ENCODE peak calls at places on chromosomes 11 and 22, in seven cellular contexts. One of them, this sample, is unnamed.

GRCh38 chr22:33328789-33329296 is 270.7 kb upstream of the SYN3 start:
- DNase-seq in stimulated activated CD8-positive, alpha-beta memory T cell treated with anti-CD3 and anti-CD28 coated beads, Interleukin-4, amount 100 ng/mL, for 48 hours: no peak
- DNase-seq in fibroblast of gingiva: no peak
- DNase-seq in NCI-H2081: no peak
- DNase-seq in left ventricle myocardium superior: no peak
- DNase-seq in posterior cingulate gyrus: no peak
- DNase-seq in stimulated activated CD4-positive, alpha-beta T cell treated with anti-CD3 and anti-CD28 coated beads, Interleukin-1b, Interleukin-23, amount 100 ng/mL, for 24 hours: no peak
- DNase-seq in this sample: no peak

GRCh38 chr22:19977296-19978243 is 36.0 kb upstream of the TXNRD2 start:
- DNase-seq in stimulated activated CD8-positive, alpha-beta memory T cell treated with anti-CD3 and anti-CD28 coated beads, Interleukin-4, amount 100 ng/mL, for 48 hours: no peak
- DNase-seq in fibroblast of gingiva: no peak
- DNase-seq in NCI-H2081: no peak
- DNase-seq in left ventricle myocardium superior: no peak
- DNase-seq in posterior cingulate gyrus: no peak
- DNase-seq in stimulated activated CD4-positive, alpha-beta T cell treated with anti-CD3 and anti-CD28 coated beads, Interleukin-1b, Interleukin-23, amount 100 ng/mL, for 24 hours: no peak
- DNase-seq in this sample: no peak

GRCh38 chr22:26508148-26508547 is 4.1 kb downstream of the TFIP11 start:
- DNase-seq in stimulated activated CD8-positive, alpha-beta memory T cell treated with anti-CD3 and anti-CD28 coated beads, Interleukin-4, amount 100 ng/mL, for 48 hours: no peak
- DNase-seq in fibroblast of gingiva: no peak
- DNase-seq in NCI-H2081: no peak
- DNase-seq in left ventricle myocardium superior: no peak
- DNase-seq in posterior cingulate gyrus: no peak
- DNase-seq in stimulated activated CD4-positive, alpha-beta T cell treated with anti-CD3 and anti-CD28 coated beads, Interleukin-1b, Interleukin-23, amount 100 ng/mL, for 24 hours: no peak
- DNase-seq in this sample: no peak

GRCh38 chr11:128095459-128096096 is 491.8 kb downstream of the ETS1 start:
- DNase-seq in stimulated activated CD8-positive, alpha-beta memory T cell treated with anti-CD3 and anti-CD28 coated beads, Interleukin-4, amount 100 ng/mL, for 48 hours: no peak
- DNase-seq in fibroblast of gingiva: peak
- DNase-seq in NCI-H2081: no peak
- DNase-seq in left ventricle myocardium superior: no peak
- DNase-seq in posterior cingulate gyrus: no peak
- DNase-seq in stimulated activated CD4-positive, alpha-beta T cell treated with anti-CD3 and anti-CD28 coated beads, Interleukin-1b, Interleukin-23, amount 100 ng/mL, for 24 hours: no peak
- DNase-seq in this sample: no peak

GRCh38 chr22:33666661-33667619 is 253.3 kb downstream of the LARGE1 start:
- DNase-seq in stimulated activated CD8-positive, alpha-beta memory T cell treated with anti-CD3 and anti-CD28 coated beads, Interleukin-4, amount 100 ng/mL, for 48 hours: no peak
- DNase-seq in fibroblast of gingiva: no peak
- DNase-seq in NCI-H2081: no peak
- DNase-seq in left ventricle myocardium superior: no peak
- DNase-seq in posterior cingulate gyrus: no peak
- DNase-seq in stimulated activated CD4-positive, alpha-beta T cell treated with anti-CD3 and anti-CD28 coated beads, Interleukin-1b, Interleukin-23, amount 100 ng/mL, for 24 hours: no peak
- DNase-seq in this sample: no peak

GRCh38 chr11:61007971-61008896 is 36.8 kb downstream of the CD6 start:
- DNase-seq in stimulated activated CD8-positive, alpha-beta memory T cell treated with anti-CD3 and anti-CD28 coated beads, Interleukin-4, amount 100 ng/mL, for 48 hours: no peak
- DNase-seq in fibroblast of gingiva: no peak
- DNase-seq in NCI-H2081: no peak
- DNase-seq in left ventricle myocardium superior: no peak
- DNase-seq in posterior cingulate gyrus: peak
- DNase-seq in stimulated activated CD4-positive, alpha-beta T cell treated with anti-CD3 and anti-CD28 coated beads, Interleukin-1b, Interleukin-23, amount 100 ng/mL, for 24 hours: no peak
- DNase-seq in this sample: no peak

GRCh38 chr22:49999063-49999900 is 13.3 kb downstream of the IL17REL start:
- DNase-seq in stimulated activated CD8-positive, alpha-beta memory T cell treated with anti-CD3 and anti-CD28 coated beads, Interleukin-4, amount 100 ng/mL, for 48 hours: peak
- DNase-seq in fibroblast of gingiva: no peak
- DNase-seq in NCI-H2081: no peak
- DNase-seq in left ventricle myocardium superior: peak
- DNase-seq in posterior cingulate gyrus: peak
- DNase-seq in stimulated activated CD4-positive, alpha-beta T cell treated with anti-CD3 and anti-CD28 coated beads, Interleukin-1b, Interleukin-23, amount 100 ng/mL, for 24 hours: no peak
- DNase-seq in this sample: no peak

GRCh38 chr22:31192513-31192912 is 19.6 kb upstream of the LIMK2 start:
- DNase-seq in stimulated activated CD8-positive, alpha-beta memory T cell treated with anti-CD3 and anti-CD28 coated beads, Interleukin-4, amount 100 ng/mL, for 48 hours: no peak
- DNase-seq in fibroblast of gingiva: peak
- DNase-seq in NCI-H2081: no peak
- DNase-seq in left ventricle myocardium superior: no peak
- DNase-seq in posterior cingulate gyrus: no peak
- DNase-seq in stimulated activated CD4-positive, alpha-beta T cell treated with anti-CD3 and anti-CD28 coated beads, Interleukin-1b, Interleukin-23, amount 100 ng/mL, for 24 hours: no peak
- DNase-seq in this sample: no peak

GRCh38 chr22:49951986-49952896 is 8.3 kb upstream of the PIM3 start:
- DNase-seq in stimulated activated CD8-positive, alpha-beta memory T cell treated with anti-CD3 and anti-CD28 coated beads, Interleukin-4, amount 100 ng/mL, for 48 hours: no peak
- DNase-seq in fibroblast of gingiva: peak
- DNase-seq in NCI-H2081: no peak
- DNase-seq in left ventricle myocardium superior: no peak
- DNase-seq in posterior cingulate gyrus: no peak
- DNase-seq in stimulated activated CD4-positive, alpha-beta T cell treated with anti-CD3 and anti-CD28 coated beads, Interleukin-1b, Interleukin-23, amount 100 ng/mL, for 24 hours: no peak
- DNase-seq in this sample: no peak

GRCh38 chr22:37824674-37825641 is 1.8 kb downstream of the GALR3 start:
- DNase-seq in stimulated activated CD8-positive, alpha-beta memory T cell treated with anti-CD3 and anti-CD28 coated beads, Interleukin-4, amount 100 ng/mL, for 48 hours: peak
- DNase-seq in fibroblast of gingiva: no peak
- DNase-seq in NCI-H2081: no peak
- DNase-seq in left ventricle myocardium superior: no peak
- DNase-seq in posterior cingulate gyrus: peak
- DNase-seq in stimulated activated CD4-positive, alpha-beta T cell treated with anti-CD3 and anti-CD28 coated beads, Interleukin-1b, Interleukin-23, amount 100 ng/mL, for 24 hours: no peak
- DNase-seq in this sample: no peak

GRCh38 chr11:47379317-47379716 is 970 bp upstream of the SPI1 start:
- DNase-seq in stimulated activated CD8-positive, alpha-beta memory T cell treated with anti-CD3 and anti-CD28 coated beads, Interleukin-4, amount 100 ng/mL, for 48 hours: no peak
- DNase-seq in fibroblast of gingiva: no peak
- DNase-seq in NCI-H2081: no peak
- DNase-seq in left ventricle myocardium superior: no peak
- DNase-seq in posterior cingulate gyrus: no peak
- DNase-seq in stimulated activated CD4-positive, alpha-beta T cell treated with anti-CD3 and anti-CD28 coated beads, Interleukin-1b, Interleukin-23, amount 100 ng/mL, for 24 hours: no peak
- DNase-seq in this sample: no peak

GRCh38 chr11:63573881-63574855 is 11.0 kb upstream of the PLAAT2 start:
- DNase-seq in stimulated activated CD8-positive, alpha-beta memory T cell treated with anti-CD3 and anti-CD28 coated beads, Interleukin-4, amount 100 ng/mL, for 48 hours: peak
- DNase-seq in fibroblast of gingiva: peak
- DNase-seq in NCI-H2081: no peak
- DNase-seq in left ventricle myocardium superior: peak
- DNase-seq in posterior cingulate gyrus: no peak
- DNase-seq in stimulated activated CD4-positive, alpha-beta T cell treated with anti-CD3 and anti-CD28 coated beads, Interleukin-1b, Interleukin-23, amount 100 ng/mL, for 24 hours: no peak
- DNase-seq in this sample: peak

GRCh38 chr11:64694026-64694755 is 28.8 kb downstream of the NRXN2 start:
- DNase-seq in stimulated activated CD8-positive, alpha-beta memory T cell treated with anti-CD3 and anti-CD28 coated beads, Interleukin-4, amount 100 ng/mL, for 48 hours: no peak
- DNase-seq in fibroblast of gingiva: no peak
- DNase-seq in NCI-H2081: no peak
- DNase-seq in left ventricle myocardium superior: no peak
- DNase-seq in posterior cingulate gyrus: no peak
- DNase-seq in stimulated activated CD4-positive, alpha-beta T cell treated with anti-CD3 and anti-CD28 coated beads, Interleukin-1b, Interleukin-23, amount 100 ng/mL, for 24 hours: no peak
- DNase-seq in this sample: no peak

GRCh38 chr22:23182289-23183106 is 2.2 kb downstream of the BCR start:
- DNase-seq in stimulated activated CD8-positive, alpha-beta memory T cell treated with anti-CD3 and anti-CD28 coated beads, Interleukin-4, amount 100 ng/mL, for 48 hours: peak
- DNase-seq in fibroblast of gingiva: peak
- DNase-seq in NCI-H2081: no peak
- DNase-seq in left ventricle myocardium superior: no peak
- DNase-seq in posterior cingulate gyrus: no peak
- DNase-seq in stimulated activated CD4-positive, alpha-beta T cell treated with anti-CD3 and anti-CD28 coated beads, Interleukin-1b, Interleukin-23, amount 100 ng/mL, for 24 hours: peak
- DNase-seq in this sample: peak

GRCh38 chr11:100560606-100561005 is 126.5 kb upstream of the ARHGAP42 start:
- DNase-seq in stimulated activated CD8-positive, alpha-beta memory T cell treated with anti-CD3 and anti-CD28 coated beads, Interleukin-4, amount 100 ng/mL, for 48 hours: no peak
- DNase-seq in fibroblast of gingiva: no peak
- DNase-seq in NCI-H2081: no peak
- DNase-seq in left ventricle myocardium superior: no peak
- DNase-seq in posterior cingulate gyrus: no peak
- DNase-seq in stimulated activated CD4-positive, alpha-beta T cell treated with anti-CD3 and anti-CD28 coated beads, Interleukin-1b, Interleukin-23, amount 100 ng/mL, for 24 hours: no peak
- DNase-seq in this sample: no peak

GRCh38 chr11:134412508-134413333 is 679 bp upstream of the B3GAT1 start:
- DNase-seq in stimulated activated CD8-positive, alpha-beta memory T cell treated with anti-CD3 and anti-CD28 coated beads, Interleukin-4, amount 100 ng/mL, for 48 hours: peak
- DNase-seq in fibroblast of gingiva: no peak
- DNase-seq in NCI-H2081: no peak
- DNase-seq in left ventricle myocardium superior: peak
- DNase-seq in posterior cingulate gyrus: peak
- DNase-seq in stimulated activated CD4-positive, alpha-beta T cell treated with anti-CD3 and anti-CD28 coated beads, Interleukin-1b, Interleukin-23, amount 100 ng/mL, for 24 hours: no peak
- DNase-seq in this sample: peak

GRCh38 chr11:83097671-83098070 is 26.0 kb upstream of the RAB30 start:
- DNase-seq in stimulated activated CD8-positive, alpha-beta memory T cell treated with anti-CD3 and anti-CD28 coated beads, Interleukin-4, amount 100 ng/mL, for 48 hours: no peak
- DNase-seq in fibroblast of gingiva: peak
- DNase-seq in NCI-H2081: no peak
- DNase-seq in left ventricle myocardium superior: no peak
- DNase-seq in posterior cingulate gyrus: no peak
- DNase-seq in stimulated activated CD4-positive, alpha-beta T cell treated with anti-CD3 and anti-CD28 coated beads, Interleukin-1b, Interleukin-23, amount 100 ng/mL, for 24 hours: no peak
- DNase-seq in this sample: no peak

GRCh38 chr11:79374707-79375106 is 66.1 kb downstream of the TENM4 start:
- DNase-seq in stimulated activated CD8-positive, alpha-beta memory T cell treated with anti-CD3 and anti-CD28 coated beads, Interleukin-4, amount 100 ng/mL, for 48 hours: no peak
- DNase-seq in fibroblast of gingiva: no peak
- DNase-seq in NCI-H2081: no peak
- DNase-seq in left ventricle myocardium superior: no peak
- DNase-seq in posterior cingulate gyrus: no peak
- DNase-seq in stimulated activated CD4-positive, alpha-beta T cell treated with anti-CD3 and anti-CD28 coated beads, Interleukin-1b, Interleukin-23, amount 100 ng/mL, for 24 hours: no peak
- DNase-seq in this sample: no peak

GRCh38 chr11:103234974-103235373 is 125.7 kb downstream of the DYNC2H1 start:
- DNase-seq in stimulated activated CD8-positive, alpha-beta memory T cell treated with anti-CD3 and anti-CD28 coated beads, Interleukin-4, amount 100 ng/mL, for 48 hours: no peak
- DNase-seq in fibroblast of gingiva: peak
- DNase-seq in NCI-H2081: no peak
- DNase-seq in left ventricle myocardium superior: no peak
- DNase-seq in posterior cingulate gyrus: no peak
- DNase-seq in stimulated activated CD4-positive, alpha-beta T cell treated with anti-CD3 and anti-CD28 coated beads, Interleukin-1b, Interleukin-23, amount 100 ng/mL, for 24 hours: no peak
- DNase-seq in this sample: no peak

GRCh38 chr11:113202431-113202830 is 112.0 kb upstream of the TTC12 start:
- DNase-seq in stimulated activated CD8-positive, alpha-beta memory T cell treated with anti-CD3 and anti-CD28 coated beads, Interleukin-4, amount 100 ng/mL, for 48 hours: no peak
- DNase-seq in fibroblast of gingiva: no peak
- DNase-seq in NCI-H2081: no peak
- DNase-seq in left ventricle myocardium superior: no peak
- DNase-seq in posterior cingulate gyrus: no peak
- DNase-seq in stimulated activated CD4-positive, alpha-beta T cell treated with anti-CD3 and anti-CD28 coated beads, Interleukin-1b, Interleukin-23, amount 100 ng/mL, for 24 hours: no peak
- DNase-seq in this sample: no peak

GRCh38 chr11:28107331-28107725 is 628 bp downstream of the KIF18A start:
- DNase-seq in stimulated activated CD8-positive, alpha-beta memory T cell treated with anti-CD3 and anti-CD28 coated beads, Interleukin-4, amount 100 ng/mL, for 48 hours: peak
- DNase-seq in fibroblast of gingiva: peak
- DNase-seq in NCI-H2081: no peak
- DNase-seq in left ventricle myocardium superior: no peak
- DNase-seq in posterior cingulate gyrus: no peak
- DNase-seq in stimulated activated CD4-positive, alpha-beta T cell treated with anti-CD3 and anti-CD28 coated beads, Interleukin-1b, Interleukin-23, amount 100 ng/mL, for 24 hours: no peak
- DNase-seq in this sample: peak

GRCh38 chr11:12060385-12060980 is 49.9 kb upstream of the MICAL2 start:
- DNase-seq in stimulated activated CD8-positive, alpha-beta memory T cell treated with anti-CD3 and anti-CD28 coated beads, Interleukin-4, amount 100 ng/mL, for 48 hours: no peak
- DNase-seq in fibroblast of gingiva: no peak
- DNase-seq in NCI-H2081: no peak
- DNase-seq in left ventricle myocardium superior: no peak
- DNase-seq in posterior cingulate gyrus: no peak
- DNase-seq in stimulated activated CD4-positive, alpha-beta T cell treated with anti-CD3 and anti-CD28 coated beads, Interleukin-1b, Interleukin-23, amount 100 ng/mL, for 24 hours: no peak
- DNase-seq in this sample: no peak

GRCh38 chr11:129117595-129118350 is 74.4 kb downstream of the ARHGAP32 start:
- DNase-seq in stimulated activated CD8-positive, alpha-beta memory T cell treated with anti-CD3 and anti-CD28 coated beads, Interleukin-4, amount 100 ng/mL, for 48 hours: peak
- DNase-seq in fibroblast of gingiva: peak
- DNase-seq in NCI-H2081: peak
- DNase-seq in left ventricle myocardium superior: no peak
- DNase-seq in posterior cingulate gyrus: no peak
- DNase-seq in stimulated activated CD4-positive, alpha-beta T cell treated with anti-CD3 and anti-CD28 coated beads, Interleukin-1b, Interleukin-23, amount 100 ng/mL, for 24 hours: peak
- DNase-seq in this sample: peak

GRCh38 chr11:123125169-123125568 is 63.2 kb upstream of the HSPA8 start:
- DNase-seq in stimulated activated CD8-positive, alpha-beta memory T cell treated with anti-CD3 and anti-CD28 coated beads, Interleukin-4, amount 100 ng/mL, for 48 hours: no peak
- DNase-seq in fibroblast of gingiva: no peak
- DNase-seq in NCI-H2081: no peak
- DNase-seq in left ventricle myocardium superior: no peak
- DNase-seq in posterior cingulate gyrus: no peak
- DNase-seq in stimulated activated CD4-positive, alpha-beta T cell treated with anti-CD3 and anti-CD28 coated beads, Interleukin-1b, Interleukin-23, amount 100 ng/mL, for 24 hours: no peak
- DNase-seq in this sample: no peak

GRCh38 chr11:120229451-120230424 is 10.2 kb upstream of the POU2F3 start:
- DNase-seq in stimulated activated CD8-positive, alpha-beta memory T cell treated with anti-CD3 and anti-CD28 coated beads, Interleukin-4, amount 100 ng/mL, for 48 hours: no peak
- DNase-seq in fibroblast of gingiva: no peak
- DNase-seq in NCI-H2081: no peak
- DNase-seq in left ventricle myocardium superior: peak
- DNase-seq in posterior cingulate gyrus: peak
- DNase-seq in stimulated activated CD4-positive, alpha-beta T cell treated with anti-CD3 and anti-CD28 coated beads, Interleukin-1b, Interleukin-23, amount 100 ng/mL, for 24 hours: no peak
- DNase-seq in this sample: peak

GRCh38 chr11:71441251-71441650 is 6.9 kb downstream of the DHCR7 start:
- DNase-seq in stimulated activated CD8-positive, alpha-beta memory T cell treated with anti-CD3 and anti-CD28 coated beads, Interleukin-4, amount 100 ng/mL, for 48 hours: no peak
- DNase-seq in fibroblast of gingiva: no peak
- DNase-seq in NCI-H2081: no peak
- DNase-seq in left ventricle myocardium superior: no peak
- DNase-seq in posterior cingulate gyrus: no peak
- DNase-seq in stimulated activated CD4-positive, alpha-beta T cell treated with anti-CD3 and anti-CD28 coated beads, Interleukin-1b, Interleukin-23, amount 100 ng/mL, for 24 hours: no peak
- DNase-seq in this sample: no peak

GRCh38 chr11:46345881-46346484 is 1.3 kb upstream of the DGKZ start:
- DNase-seq in stimulated activated CD8-positive, alpha-beta memory T cell treated with anti-CD3 and anti-CD28 coated beads, Interleukin-4, amount 100 ng/mL, for 48 hours: peak
- DNase-seq in fibroblast of gingiva: no peak
- DNase-seq in NCI-H2081: no peak
- DNase-seq in left ventricle myocardium superior: no peak
- DNase-seq in posterior cingulate gyrus: no peak
- DNase-seq in stimulated activated CD4-positive, alpha-beta T cell treated with anti-CD3 and anti-CD28 coated beads, Interleukin-1b, Interleukin-23, amount 100 ng/mL, for 24 hours: no peak
- DNase-seq in this sample: no peak

This sample was measured in NCI-H1105 treated with DMSO at 0.1 percent for 48 hours.